ENCODE peak calls at places on chromosomes 16 and 17, in five cellular contexts. V is nucleus accumbens; J is NCI-H1105 treated with DMSO at 0.1 percent for 48 hours; G is MM.1S; U is activated T-helper 1 cell treated with anti-CD3 and anti-CD28 coated beads, Interleukin-2, amount 50 U/mL, for 16 hours. X is an unnamed sample.

GRCh38 chr17:61714300-61714699 is 123.3 kb upstream of the NACA2 start:
- DNase-seq in V (no peak), J (no peak), G (no peak), U (no peak), X (no peak)

GRCh38 chr17:77449373-77449907 is 308.7 kb downstream of the SEC14L1 start:
- DNase-seq in V (no peak), J (no peak), G (no peak), U (no peak), X (no peak)

GRCh38 chr17:60422162-60422665 is at the start of gene CHCT1:
- DNase-seq in V (no peak), J (no peak), G (no peak), U (no peak), X (no peak)

GRCh38 chr17:8912060-8912981 is 44.8 kb upstream of the PIK3R6 start:
- DNase-seq in V (no peak), J (no peak), G (no peak), U (no peak), X (no peak)

GRCh38 chr17:61568219-61569072 is 22.6 kb downstream of the NACA2 start:
- DNase-seq in V (no peak), J (no peak), G (no peak), U (no peak), X (no peak)

GRCh38 chr16:1045363-1046270 is 26.9 kb upstream of the SSTR5 start:
- DNase-seq in V (no peak), J (no peak), G (no peak), U (no peak), X (peak; percentile 67)

GRCh38 chr17:8189041-8189710 is 804 bp downstream of the BORCS6 start:
- DNase-seq in V (no peak), J (no peak), G (no peak), U (no peak), X (no peak)

GRCh38 chr17:3929181-3929580 is 12.9 kb upstream of the P2RX1 start:
- DNase-seq in V (no peak), J (no peak), G (no peak), U (no peak), X (no peak)

GRCh38 chr16:3824121-3824795 is 56.3 kb downstream of the CREBBP start:
- DNase-seq in V (peak; percentile 34), J (no peak), G (no peak), U (no peak), X (no peak)

GRCh38 chr16:17448640-17449638 is 21.8 kb downstream of the XYLT1 start:
- DNase-seq in V (no peak), J (no peak), G (no peak), U (no peak), X (no peak)

GRCh38 chr16:18829221-18829620 is 27.9 kb upstream of the ARL6IP1 start:
- DNase-seq in V (no peak), J (no peak), G (no peak), U (no peak), X (no peak)

GRCh38 chr16:29995911-29996772 is at the start of gene INO80E:
- DNase-seq in V (peak; percentile 100), J (peak; percentile 94), G (peak; percentile 98), U (peak; percentile 99), X (peak; percentile 98)

GRCh38 chr17:78082988-78083387 is 45.6 kb downstream of the TMC6 start:
- DNase-seq in V (no peak), J (peak; percentile 88), G (no peak), U (no peak), X (no peak)

GRCh38 chr16:86383488-86384262 is 126.7 kb upstream of the FOXF1 start:
- DNase-seq in V (no peak), J (no peak), G (no peak), U (no peak), X (no peak)

GRCh38 chr17:76268991-76269981 is 4.1 kb downstream of the UBALD2 start:
- DNase-seq in V (no peak), J (no peak), G (no peak), U (no peak), X (no peak)

GRCh38 chr17:80104956-80105375 is 3.6 kb downstream of the GAA start:
- DNase-seq in V (no peak), J (no peak), G (no peak), U (no peak), X (no peak)

GRCh38 chr17:81898029-81898866 is 3.8 kb upstream of the NPB start:
- DNase-seq in V (no peak), J (no peak), G (no peak), U (no peak), X (no peak)

GRCh38 chr17:72477529-72477928 is 356.7 kb downstream of the SOX9 start:
- DNase-seq in V (no peak), J (peak; percentile 82), G (no peak), U (no peak), X (no peak)

GRCh38 chr16:73248316-73248715 is 200.4 kb upstream of the ZFHX3 start:
- DNase-seq in V (no peak), J (no peak), G (no peak), U (no peak), X (no peak)

GRCh38 chr17:79154951-79155557 is 80.4 kb downstream of the ENGASE start:
- DNase-seq in V (no peak), J (no peak), G (no peak), U (no peak), X (peak; percentile 8)

GRCh38 chr16:68548947-68549346 is 9.9 kb downstream of the ZFP90 start:
- DNase-seq in V (no peak), J (no peak), G (no peak), U (no peak), X (no peak)

GRCh38 chr17:52035336-52035915 is 123.1 kb downstream of the CA10 start:
- DNase-seq in V (peak; percentile 10), J (no peak), G (no peak), U (no peak), X (peak; percentile 78)

GRCh38 chr17:50311112-50311460 is 34.8 kb upstream of the XYLT2 start:
- DNase-seq in V (no peak), J (no peak), G (no peak), U (no peak), X (no peak)

GRCh38 chr16:29710227-29711219 is 31.5 kb downstream of the QPRT start:
- DNase-seq in V (peak; percentile 25), J (peak; percentile 16), G (peak; percentile 76), U (no peak), X (peak; percentile 64)

GRCh38 chr16:62445909-62446308 is 409.7 kb upstream of the CDH8 start:
- DNase-seq in V (no peak), J (no peak), G (no peak), U (no peak), X (no peak)

GRCh38 chr16:87409781-87410180 is 17.6 kb downstream of the MAP1LC3B start:
- DNase-seq in V (no peak), J (no peak), G (no peak), U (no peak), X (no peak)

GRCh38 chr16:66508261-66508913 is 41.5 kb downstream of the TK2 start:
- DNase-seq in V (no peak), J (no peak), G (no peak), U (no peak), X (no peak)

GRCh38 chr16:88448461-88449266 is 4.4 kb upstream of the ZFPM1 start:
- DNase-seq in V (no peak), J (no peak), G (no peak), U (no peak), X (no peak)

GRCh38 chr16:85377388-85378144 is 235.6 kb upstream of the GSE1 start:
- DNase-seq in V (no peak), J (no peak), G (no peak), U (no peak), X (no peak)

GRCh38 chr17:29060475-29060874 is 17.5 kb downstream of the PIPOX start:
- DNase-seq in V (no peak), J (no peak), G (no peak), U (no peak), X (no peak)

GRCh38 chr17:21474815-21475214 is 98.7 kb downstream of the KCNJ12 start:
- DNase-seq in V (no peak), J (no peak), G (no peak), U (no peak), X (no peak)

GRCh38 chr16:69465083-69465721 is 40.8 kb downstream of the CYB5B start:
- DNase-seq in V (no peak), J (no peak), G (no peak), U (no peak), X (no peak)

GRCh38 chr16:1651509-1652342 is 26.4 kb upstream of the JPT2 start:
- DNase-seq in V (no peak), J (no peak), G (no peak), U (no peak), X (no peak)